ENCODE peak calls at places on chromosomes 16 and 17, in seven cellular contexts. V is ascending aorta, C is right lobe of liver, J is H9, B is A549, E is ovary, O is dorsolateral prefrontal cortex. H is an unnamed sample.

GRCh38 chr17:45171338-45172231 is 9.9 kb downstream of the HEXIM2 start:
- DNase-seq in O (peak), B (peak), V (peak), E (no peak), C (peak), J (peak), H (peak)

GRCh38 chr17:15463363-15463762 is 4.1 kb downstream of the CDRT4 start:
- DNase-seq in J (peak), O (no peak), V (peak), B (no peak), E (peak), C (no peak), H (no peak)

GRCh38 chr16:79628501-79628975 is 28.0 kb upstream of the MAF start:
- DNase-seq in B (no peak), J (no peak), C (no peak), E (no peak), V (no peak), O (no peak), H (no peak)

GRCh38 chr16:89909777-89910716 is 8.6 kb upstream of the MC1R start:
- DNase-seq in C (peak), O (peak), J (peak), E (peak), B (peak), V (peak), H (no peak)

GRCh38 chr17:4944554-4945175 is 3.7 kb downstream of the PFN1 start:
- DNase-seq in B (no peak), E (no peak), J (peak), C (no peak), O (no peak), V (no peak), H (no peak)

GRCh38 chr16:2149630-2150417 is 1.4 kb downstream of the RAB26 start:
- DNase-seq in B (peak), O (no peak), V (no peak), J (peak), C (peak), E (no peak), H (no peak)

GRCh38 chr17:1312261-1312870 is 32.9 kb downstream of the TRARG1 start:
- DNase-seq in B (no peak), C (no peak), V (no peak), J (peak), E (no peak), O (no peak), H (no peak)

GRCh38 chr17:27333410-27333980 is 39.6 kb downstream of the WSB1 start:
- DNase-seq in B (no peak), E (no peak), J (peak), O (no peak), V (no peak), C (peak), H (peak)

GRCh38 chr16:68401871-68402747 is 46.2 kb downstream of the SMPD3 start:
- DNase-seq in J (no peak), V (no peak), B (no peak), E (no peak), C (no peak), O (no peak), H (no peak)

GRCh38 chr16:72172105-72173034 is at the start of gene PMFBP1:
- DNase-seq in E (no peak), O (no peak), C (no peak), J (no peak), B (peak), V (peak), H (no peak)

GRCh38 chr16:14029658-14030057 is 41.5 kb upstream of the MRTFB start:
- DNase-seq in E (no peak), J (no peak), B (no peak), C (no peak), V (no peak), O (peak), H (no peak)

GRCh38 chr17:49783051-49783715 is 5.3 kb upstream of the KAT7 start:
- DNase-seq in J (no peak), V (no peak), C (no peak), E (no peak), O (no peak), B (no peak), H (no peak)

GRCh38 chr16:30348113-30348512 is 7.0 kb downstream of the CD2BP2 start:
- DNase-seq in V (peak), E (no peak), C (peak), J (no peak), O (no peak), B (no peak), H (no peak)

GRCh38 chr16:8863594-8864424 is 5.0 kb downstream of the CARHSP1 start:
- DNase-seq in J (peak), B (no peak), V (no peak), O (peak), C (peak), E (no peak), H (no peak)

GRCh38 chr17:50575581-50576210 is 15.2 kb downstream of the CACNA1G start:
- DNase-seq in O (no peak), V (no peak), J (peak), C (no peak), B (no peak), E (no peak), H (no peak)

GRCh38 chr17:2608350-2608913 is 15.0 kb downstream of the PAFAH1B1 start:
- DNase-seq in J (no peak), C (no peak), B (no peak), V (no peak), O (no peak), E (no peak), H (no peak)

GRCh38 chr16:24686678-24687077 is 42.8 kb upstream of the TNRC6A start:
- DNase-seq in O (no peak), B (no peak), E (no peak), V (no peak), C (no peak), J (no peak), H (no peak)

GRCh38 chr16:80167657-80168056 is 373.1 kb upstream of the DYNLRB2 start:
- DNase-seq in E (no peak), V (no peak), C (no peak), J (no peak), B (no peak), O (no peak), H (no peak)

GRCh38 chr16:11016524-11016988 is 72.2 kb downstream of the CLEC16A start:
- DNase-seq in E (no peak), O (no peak), C (no peak), V (no peak), J (no peak), B (peak), H (no peak)

GRCh38 chr17:43220511-43221125 is 7.8 kb downstream of the CCDC200 start:
- DNase-seq in C (no peak), E (no peak), J (no peak), B (no peak), V (peak), O (no peak), H (peak)

GRCh38 chr16:28882476-28883180 is 4.3 kb downstream of the ATP2A1 start:
- DNase-seq in B (no peak), J (peak), V (no peak), O (no peak), E (no peak), C (no peak), H (no peak)

GRCh38 chr16:82735176-82735575 is 108.4 kb downstream of the CDH13 start:
- DNase-seq in O (no peak), C (no peak), E (no peak), V (no peak), B (no peak), J (no peak), H (no peak)

GRCh38 chr16:53773150-53773846 is 69.3 kb downstream of the FTO start:
- DNase-seq in C (no peak), V (no peak), J (no peak), O (no peak), E (no peak), B (peak), H (no peak)

GRCh38 chr17:58575511-58575910 is 61.1 kb upstream of the MTMR4 start:
- DNase-seq in O (no peak), J (no peak), V (no peak), C (no peak), E (no peak), B (no peak), H (no peak)

GRCh38 chr17:30477758-30478115 is 529 bp downstream of the GOSR1 start:
- DNase-seq in B (peak), O (no peak), C (no peak), J (no peak), E (no peak), V (no peak), H (no peak)

GRCh38 chr17:45293413-45294211 is 23.2 kb downstream of the MAP3K14 start:
- DNase-seq in J (peak), B (peak), C (peak), O (peak), V (peak), E (peak), H (peak)

GRCh38 chr16:24986512-24987303 is 28.5 kb downstream of the ARHGAP17 start:
- DNase-seq in C (peak), O (no peak), E (no peak), V (peak), J (no peak), B (peak), H (peak)

GRCh38 chr17:32323784-32324590 is 18.0 kb downstream of the C17orf75 start:
- DNase-seq in B (no peak), J (no peak), E (no peak), V (no peak), O (no peak), C (no peak), H (no peak)

GRCh38 chr17:57507828-57508227 is 237.3 kb downstream of the CCDC182 start:
- DNase-seq in E (no peak), V (no peak), J (no peak), B (no peak), C (no peak), O (no peak), H (no peak)

GRCh38 chr16:84228321-84228838 is 11.4 kb downstream of the KCNG4 start:
- DNase-seq in C (no peak), E (peak), J (peak), O (no peak), V (peak), B (peak), H (peak)

GRCh38 chr17:79810138-79811027 is 13.5 kb upstream of the CBX8 start:
- DNase-seq in E (no peak), O (peak), V (no peak), B (peak), J (peak), C (peak), H (no peak)

GRCh38 chr16:4944333-4945281 is 7.7 kb upstream of the PPL start:
- DNase-seq in B (peak), O (peak), E (peak), C (peak), V (peak), J (peak), H (peak)

GRCh38 chr17:56756536-56756935 is 77.2 kb downstream of the C17orf67 start:
- DNase-seq in E (no peak), V (no peak), J (no peak), B (peak), O (no peak), C (no peak), H (no peak)

GRCh38 chr16:83887088-83887487 is 11.8 kb upstream of the MLYCD start:
- DNase-seq in B (peak), O (peak), J (no peak), E (no peak), V (no peak), C (no peak), H (no peak)

GRCh38 chr17:29154516-29155234 is 25.5 kb downstream of the MYO18A start:
- DNase-seq in V (no peak), C (no peak), B (no peak), O (no peak), E (no peak), J (no peak), H (no peak)

GRCh38 chr16:14449790-14450463 is 180.1 kb downstream of the PARN start:
- DNase-seq in C (no peak), O (no peak), V (no peak), E (no peak), B (peak), J (no peak), H (no peak)

GRCh38 chr16:23858496-23859062 is 22.8 kb downstream of the PRKCB start:
- DNase-seq in E (no peak), B (no peak), C (no peak), V (no peak), O (no peak), J (no peak), H (no peak)

GRCh38 chr17:20153231-20153630 is 144.1 kb downstream of the SPECC1 start:
- DNase-seq in V (no peak), C (no peak), J (no peak), E (no peak), O (no peak), B (no peak), H (no peak)

GRCh38 chr17:19250421-19251141 is 13.4 kb downstream of the EPN2 start:
- DNase-seq in J (no peak), B (no peak), O (peak), V (no peak), C (no peak), E (no peak), H (no peak)

GRCh38 chr17:82815354-82815753 is 24.5 kb downstream of the ZNF750 start:
- DNase-seq in J (no peak), E (peak), B (no peak), O (no peak), V (no peak), C (no peak), H (no peak)

GRCh38 chr17:82814834-82815233 is 25.0 kb downstream of the ZNF750 start:
- DNase-seq in J (no peak), E (peak), B (no peak), V (no peak), O (no peak), C (no peak), H (no peak)

GRCh38 chr17:82817947-82818346 is 21.9 kb downstream of the ZNF750 start:
- DNase-seq in J (no peak), B (no peak), E (peak), O (peak), C (no peak), V (no peak), H (no peak)

GRCh38 chr17:82816358-82816757 is 23.5 kb downstream of the ZNF750 start:
- DNase-seq in O (peak), V (no peak), J (no peak), C (no peak), E (no peak), B (no peak), H (no peak)

GRCh38 chr17:82815790-82816305 is 24.0 kb downstream of the ZNF750 start:
- DNase-seq in C (no peak), J (no peak), E (peak), V (no peak), O (no peak), B (no peak), H (no peak)
- H3K27ac ChIP-seq in C (no peak), J (no peak), E (no peak), V (no peak), O (no peak), B (no peak), H (no peak)

DNA sequence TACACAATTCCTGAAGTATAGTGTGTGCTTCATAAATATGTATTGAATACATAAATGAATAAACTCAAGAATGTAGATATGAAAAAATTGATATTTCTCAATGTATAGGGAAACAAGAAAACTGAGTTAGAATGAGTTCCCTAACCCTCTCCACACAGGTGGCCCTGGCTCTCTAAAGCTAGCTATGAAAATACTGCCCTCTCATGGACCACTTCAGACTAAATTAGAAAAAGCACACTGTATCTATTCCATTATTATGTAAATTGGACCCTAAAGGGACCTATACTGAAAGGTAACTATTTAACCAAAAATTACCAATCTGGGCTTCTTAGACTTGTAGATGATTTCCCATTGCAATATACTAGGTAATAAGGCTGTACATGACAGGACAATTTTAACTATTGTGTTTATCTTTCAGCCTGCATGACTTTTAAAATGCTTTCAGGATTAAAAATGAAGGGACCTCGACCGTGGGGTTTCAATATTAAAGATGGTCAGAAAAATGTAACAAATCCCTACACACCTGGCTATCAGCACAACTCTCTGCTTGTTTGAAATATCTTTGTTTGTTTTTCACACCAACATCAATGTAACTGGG is 672.5 kb upstream of the KIF2B start:
- DNase-seq in B (no peak), V (no peak), J (no peak), O (no peak), E (no peak), C (no peak), H (no peak)
- TF ChIP-seq CTCF in B (peak), V (no peak), J (peak), O (peak), E (no peak), C (peak), H (no peak)

GRCh38 chr17:8146381-8147140 is 5.6 kb downstream of the PER1 start:
- DNase-seq in E (peak), C (no peak), O (no peak), V (peak), B (no peak), J (no peak), H (no peak)
- H3K27ac ChIP-seq in E (peak), C (no peak), O (peak), V (peak), B (no peak), J (no peak), H (peak)

DNA sequence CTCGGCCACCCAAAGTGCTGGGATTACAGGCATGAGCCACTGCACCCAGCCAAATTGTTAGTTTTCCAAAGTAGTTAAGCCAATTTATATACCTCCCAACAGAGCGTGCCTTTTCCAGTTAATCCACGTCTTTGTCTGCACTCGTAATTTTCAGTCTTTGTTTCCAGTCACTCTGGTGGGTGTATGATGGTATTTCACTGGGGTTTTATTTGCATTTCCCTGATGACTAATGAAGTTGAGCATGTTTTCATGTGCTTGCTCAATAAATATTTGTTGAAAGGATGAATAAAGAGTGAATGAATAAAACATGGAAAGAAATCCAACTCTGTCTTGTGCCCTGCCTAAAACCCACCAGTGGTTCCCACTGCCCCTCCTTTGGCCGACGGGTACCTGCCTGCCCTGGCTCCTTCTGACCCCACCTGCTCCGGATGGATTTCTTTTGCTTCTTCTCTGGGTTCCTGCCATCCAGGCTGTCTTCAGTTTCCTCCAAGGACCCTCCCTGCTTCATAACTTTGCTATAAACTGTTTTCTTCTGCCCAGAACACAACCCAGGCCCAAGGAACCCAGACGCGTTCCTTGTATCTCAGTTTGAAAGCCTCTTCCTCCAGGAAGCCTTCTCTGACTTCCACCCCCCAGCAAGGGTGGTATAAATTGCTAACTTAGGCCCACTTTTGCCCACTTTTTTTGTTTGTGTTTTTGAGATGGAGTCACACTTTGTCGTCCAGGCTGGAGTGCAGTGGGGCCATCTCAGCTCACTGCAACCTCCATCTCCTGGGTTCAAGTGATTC is 3.0 kb upstream of the ABCC1 start:
- DNase-seq in J (no peak), O (no peak), B (peak), C (no peak), E (no peak), V (no peak), H (no peak)
- TF ChIP-seq CTCF in J (no peak), O (no peak), B (no peak), C (no peak), E (no peak), V (no peak), H (no peak)

DNA sequence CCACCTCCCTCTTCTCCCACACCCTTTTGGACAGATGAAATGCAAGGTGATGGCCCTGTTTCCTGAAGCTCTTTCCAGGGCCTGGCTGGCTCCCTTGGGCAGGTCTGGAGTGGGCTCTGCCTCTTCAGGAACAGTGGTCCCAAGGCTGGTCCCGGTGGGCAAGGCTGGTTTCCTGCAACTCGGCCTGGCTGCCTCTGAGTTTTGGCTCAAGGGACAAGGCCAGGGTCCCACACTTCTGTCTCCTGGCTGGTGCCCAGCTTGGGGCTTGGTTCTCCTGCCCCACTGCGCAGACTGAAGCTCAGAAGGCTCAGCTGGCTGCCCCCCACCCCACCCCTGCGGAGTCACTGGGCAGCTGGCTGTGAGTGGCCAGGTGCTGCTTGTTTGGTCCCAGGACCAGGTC is 3.8 kb upstream of the ACTG1 start:
- DNase-seq in J (peak), V (no peak), B (no peak), C (peak), E (peak), O (no peak), H (no peak)
- H3K27ac ChIP-seq in J (no peak), V (peak), B (peak), C (no peak), E (no peak), O (no peak), H (peak)

DNA sequence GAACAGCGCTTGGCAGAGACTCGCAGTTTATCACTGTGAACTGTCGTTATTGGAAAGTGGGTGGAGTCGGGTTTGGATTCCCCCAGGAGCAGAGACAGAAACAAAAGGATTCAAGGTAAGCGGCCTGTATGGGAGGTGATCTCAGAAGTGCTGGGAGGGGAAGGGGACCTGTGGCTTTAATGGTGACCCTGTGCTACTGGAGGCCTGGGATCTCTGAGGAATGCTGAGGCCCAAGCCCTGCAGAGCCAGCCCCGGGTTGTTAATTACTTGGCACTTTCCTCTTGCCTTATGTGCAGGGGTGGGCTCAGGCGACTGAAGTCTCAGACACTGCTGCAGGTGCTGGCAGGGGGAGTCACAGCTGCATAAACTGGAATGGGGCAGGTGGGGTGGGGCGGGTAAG is 27.4 kb downstream of the IRF8 start:
- DNase-seq in E (no peak), J (no peak), V (no peak), C (no peak), B (no peak), O (no peak), H (no peak)
- TF ChIP-seq CTCF in E (no peak), J (no peak), V (no peak), C (no peak), B (no peak), O (no peak), H (no peak)

GRCh38 chr17:76695059-76695892 is 15.5 kb downstream of the MXRA7 start:
- DNase-seq in C (no peak), O (no peak), J (no peak), V (no peak), E (no peak), B (no peak), H (no peak)

GRCh38 chr17:76700627-76701470 is 9.9 kb downstream of the MXRA7 start:
- DNase-seq in J (no peak), B (no peak), C (no peak), O (peak), E (peak), V (peak), H (no peak)

GRCh38 chr17:76696763-76697701 is 13.7 kb downstream of the MXRA7 start:
- DNase-seq in B (no peak), O (no peak), V (no peak), C (no peak), E (no peak), J (no peak), H (no peak)

GRCh38 chr17:76700290-76700626 is 10.5 kb downstream of the MXRA7 start:
- DNase-seq in C (no peak), E (no peak), V (no peak), B (no peak), J (no peak), O (no peak), H (no peak)

GRCh38 chr17:76697702-76698465 is 12.9 kb downstream of the MXRA7 start:
- DNase-seq in C (no peak), B (no peak), V (no peak), J (no peak), E (no peak), O (no peak), H (no peak)
- H3K27ac ChIP-seq in C (no peak), B (no peak), V (peak), J (no peak), E (no peak), O (peak), H (peak)

GRCh38 chr16:87233928-87234327 is 83.3 kb downstream of the C16orf95 start:
- DNase-seq in J (peak), O (no peak), E (no peak), B (no peak), V (no peak), C (no peak), H (no peak)
- TF ChIP-seq CTCF in J (peak), O (no peak), E (no peak), B (no peak), V (no peak), C (peak), H (no peak)